ENCODE peak calls at places on chromosomes 2 and 18, in four cellular contexts. B is posterior vena cava; J is activated naive CD8-positive, alpha-beta T cell treated with anti-CD3 and anti-CD28 coated beads, Interleukin-2, amount 50 U/mL, for 24 hours; G is cardiac muscle cell. W is an unnamed sample.

GRCh38 chr18:80252136-80252535 is 4.8 kb upstream of the PARD6G start:
- DNase-seq in B (no peak), G (no peak), J (no peak), W (no peak)

GRCh38 chr18:29321561-29321960 is 1144.6 kb upstream of the CDH2 start:
- DNase-seq in G (no peak), J (no peak), B (no peak), W (no peak)

GRCh38 chr2:48479923-48480322 is 50.0 kb upstream of the STON1 start:
- DNase-seq in J (no peak), G (no peak), B (no peak), W (no peak)

GRCh38 chr2:99784282-99784681 is 294.5 kb upstream of the REV1 start:
- DNase-seq in G (no peak), J (no peak), B (no peak), W (no peak)

GRCh38 chr2:28336993-28337627 is 55.5 kb upstream of the FOSL2 start:
- DNase-seq in J (no peak), B (no peak), G (no peak), W (no peak)

GRCh38 chr18:79856119-79857080 is 58.7 kb downstream of the KCNG2 start:
- DNase-seq in G (peak; percentile 36), J (no peak), B (peak; percentile 61), W (peak; percentile 60)

GRCh38 chr2:234496442-234496834 is 443 bp downstream of the ARL4C start:
- DNase-seq in J (peak; percentile 55), B (no peak), G (no peak), W (peak; percentile 50)

GRCh38 chr18:60452424-60452823 is 79.8 kb upstream of the MC4R start:
- DNase-seq in J (no peak), G (no peak), B (no peak), W (no peak)

GRCh38 chr2:235347691-235348090 is 146.2 kb upstream of the AGAP1 start:
- DNase-seq in G (no peak), J (no peak), B (no peak), W (no peak)

GRCh38 chr2:7812231-7812995 is 869.4 kb upstream of the ID2 start:
- DNase-seq in G (no peak), B (no peak), J (no peak), W (no peak)

GRCh38 chr2:121346407-121346806 is 61.4 kb upstream of the TFCP2L1 start:
- DNase-seq in B (no peak), G (no peak), J (no peak), W (no peak)

GRCh38 chr2:118255301-118255700 is 167.0 kb downstream of the INSIG2 start:
- DNase-seq in G (no peak), J (no peak), B (no peak), W (no peak)

GRCh38 chr2:152646775-152647174 is 70.5 kb downstream of the PRPF40A start:
- DNase-seq in J (no peak), G (no peak), B (no peak), W (no peak)

GRCh38 chr2:239298126-239298804 is 102.6 kb downstream of the HDAC4 start:
- DNase-seq in G (no peak), B (peak; percentile 59), J (peak; percentile 73), W (no peak)

GRCh38 chr18:3279201-3280185 is 17.6 kb downstream of the MYL12B start:
- DNase-seq in G (no peak), B (no peak), J (no peak), W (no peak)

GRCh38 chr18:65523461-65523860 is 227.4 kb upstream of the CDH7 start:
- DNase-seq in B (no peak), G (no peak), J (no peak), W (no peak)

GRCh38 chr18:64175432-64175831 is 26.5 kb upstream of the LINC00305 start:
- DNase-seq in B (no peak), J (no peak), G (no peak), W (no peak)

GRCh38 chr2:41992700-41993070 is 55.1 kb upstream of the PKDCC start:
- DNase-seq in G (no peak), J (no peak), B (no peak), W (no peak)

GRCh38 chr2:105764059-105764458 is 19.3 kb downstream of the NCK2 start:
- DNase-seq in J (no peak), B (peak; percentile 36), G (no peak), W (no peak)

W was measured in SK-N-DZ.